ENCODE peak calls at places on chromosomes 7 and 10, in eight cellular contexts. W is HCT116; O is aorta; V is stimulated activated effector memory CD8-positive, alpha-beta T cell treated with anti-CD3 and anti-CD28 coated beads, Interleukin-12 subunit alpha, Interleukin-12 subunit beta, amount 100 ng/mL, for 72 hours; Q is stimulated activated naive CD8-positive, alpha-beta T cell treated with anti-CD3 and anti-CD28 coated beads, Interleukin-15, Interleukin-2, amounts not matched to agents 100 U/mL and 50 U/mL, for 24 hours; I is esophagus mucosa; U is activated CD8-positive, alpha-beta T cell treated with anti-CD3 and anti-CD28 coated beads for 36 hours; R is A549. X is an unnamed sample.

GRCh38 chr7:31982962-31983361 is 87.2 kb downstream of the PDE1C start:
- ATAC-seq in W (no peak), O (no peak), V (no peak), Q (no peak), I (no peak), U (no peak), R (no peak), X (no peak)

GRCh38 chr7:151677581-151678226 is 158.0 kb upstream of the RHEB start:
- ATAC-seq in W (no peak), O (no peak), V (no peak), Q (no peak), I (peak), U (no peak), R (no peak), X (no peak)

GRCh38 chr7:94998951-94999350 is 91.6 kb downstream of the PPP1R9A start:
- ATAC-seq in W (no peak), O (no peak), V (no peak), Q (no peak), I (no peak), U (no peak), R (no peak), X (no peak)

GRCh38 chr7:146411975-146412374 is 295.4 kb downstream of the CNTNAP2 start:
- ATAC-seq in W (no peak), O (no peak), V (no peak), Q (no peak), I (no peak), U (no peak), R (no peak), X (no peak)

GRCh38 chr7:17206354-17206905 is 92.0 kb upstream of the AHR start:
- ATAC-seq in W (no peak), O (no peak), V (no peak), Q (no peak), I (no peak), U (no peak), R (peak), X (no peak)

GRCh38 chr7:77378584-77378983 is 37.6 kb downstream of the GSAP start:
- ATAC-seq in W (no peak), O (no peak), V (no peak), Q (no peak), I (no peak), U (no peak), R (no peak), X (no peak)

GRCh38 chr10:102580230-102580629 is 64.0 kb upstream of the TRIM8 start:
- ATAC-seq in W (no peak), O (no peak), V (no peak), Q (no peak), I (no peak), U (no peak), R (no peak), X (no peak)

GRCh38 chr7:102321351-102322201 is 34.7 kb downstream of the SPDYE6 start:
- ATAC-seq in W (no peak), O (no peak), V (peak), Q (no peak), I (peak), U (peak), R (no peak), X (no peak)

GRCh38 chr10:105742184-105742583 is 1101.1 kb downstream of the SORCS3 start:
- ATAC-seq in W (no peak), O (no peak), V (no peak), Q (no peak), I (no peak), U (no peak), R (no peak), X (no peak)

GRCh38 chr7:111438369-111439289 is 123.7 kb downstream of the IMMP2L start:
- ATAC-seq in W (no peak), O (no peak), V (no peak), Q (no peak), I (no peak), U (no peak), R (peak), X (peak)

GRCh38 chr7:55113760-55114541 is 95.1 kb downstream of the EGFR start:
- ATAC-seq in W (no peak), O (no peak), V (peak), Q (no peak), I (no peak), U (no peak), R (no peak), X (no peak)

GRCh38 chr7:33243319-33243881 is 114.0 kb downstream of the BBS9 start:
- ATAC-seq in W (peak), O (no peak), V (no peak), Q (no peak), I (peak), U (no peak), R (peak), X (peak)

GRCh38 chr7:123673752-123674398 is 18.2 kb downstream of the LMOD2 start:
- ATAC-seq in W (no peak), O (no peak), V (no peak), Q (no peak), I (no peak), U (no peak), R (no peak), X (no peak)

X was measured in SK-N-SH treated with all-trans-retinoic acid at 6 μM for 48 hours.